ENCODE peak calls at places on chromosomes 13 and 19, in nine cellular contexts. E is RWPE1; W is upper lobe of right lung; S is suprapubic skin; H is CD4-positive, alpha-beta T cell; K is WTC11; L is nephron progenitor cell; G is lower leg skin; N is tibial nerve. I is an unnamed sample.

GRCh38 chr13:95641961-95642621 is 2.4 kb downstream of the DZIP1 start:
- DNase-seq in G (no peak), E (no peak), K (peak), N (no peak), H (no peak), S (no peak), W (peak), L (peak), I (peak)

GRCh38 chr13:44300895-44301638 is 72.6 kb upstream of the SERP2 start:
- DNase-seq in W (no peak), N (no peak), K (no peak), L (no peak), G (no peak), E (peak), H (no peak), S (no peak), I (peak)

GRCh38 chr13:104014803-104015645 is 948.8 kb upstream of the SLC10A2 start:
- DNase-seq in E (no peak), W (no peak), H (no peak), N (no peak), L (no peak), G (no peak), S (no peak), K (no peak), I (no peak)

GRCh38 chr19:1502433-1503088 is 10.3 kb downstream of the ADAMTSL5 start:
- DNase-seq in W (no peak), S (no peak), L (no peak), G (no peak), N (no peak), E (no peak), H (no peak), K (no peak), I (no peak)

GRCh38 chr19:21850636-21851255 is 14.8 kb upstream of the ZNF43 start:
- DNase-seq in H (no peak), K (no peak), G (no peak), L (no peak), S (no peak), E (no peak), N (no peak), W (no peak), I (no peak)

GRCh38 chr19:31361728-31362127 is 12.5 kb upstream of the TSHZ3 start:
- DNase-seq in K (no peak), W (no peak), H (no peak), E (no peak), S (no peak), G (no peak), L (no peak), N (no peak), I (no peak)

GRCh38 chr19:35247526-35248309 is 1.1 kb upstream of the LSR start:
- DNase-seq in S (no peak), W (peak), G (peak), N (no peak), E (peak), L (peak), H (peak), K (peak), I (no peak)

GRCh38 chr19:17020823-17021222 is 5.8 kb downstream of the CPAMD8 start:
- DNase-seq in H (no peak), W (no peak), S (no peak), G (no peak), N (no peak), E (no peak), L (no peak), K (no peak), I (no peak)

GRCh38 chr19:35908010-35908441 is at the start of gene TYROBP:
- DNase-seq in K (no peak), H (no peak), E (no peak), N (no peak), G (peak), S (no peak), W (peak), L (no peak), I (no peak)

GRCh38 chr19:32373614-32374295 is 28.3 kb downstream of the ZNF507 start:
- DNase-seq in N (no peak), G (no peak), W (no peak), S (no peak), K (no peak), E (peak), L (no peak), H (no peak), I (peak)

GRCh38 chr13:110230661-110231347 is 76.2 kb downstream of the COL4A1 start:
- DNase-seq in W (no peak), G (no peak), L (peak), H (no peak), S (no peak), E (no peak), K (no peak), N (no peak), I (peak)

GRCh38 chr13:35727881-35728280 is 251.4 kb upstream of the MAB21L1 start:
- DNase-seq in S (no peak), W (no peak), K (no peak), L (no peak), E (peak), G (no peak), H (no peak), N (no peak), I (no peak)

GRCh38 chr19:51326216-51327065 is 15.0 kb downstream of the IGLON5 start:
- DNase-seq in S (no peak), W (peak), H (no peak), K (no peak), E (no peak), N (no peak), G (no peak), L (no peak), I (no peak)

GRCh38 chr19:8609210-8610040 is 1.1 kb downstream of the ADAMTS10 start:
- DNase-seq in H (peak), E (no peak), L (peak), N (peak), K (peak), S (peak), G (no peak), W (peak), I (no peak)
- TF ChIP-seq CTCF in H (no peak), E (no peak), L (no peak), N (peak), K (no peak), S (peak), G (peak), W (peak), I (no peak)

GRCh38 chr19:6018786-6019185 is 40.8 kb upstream of the RANBP3 start:
- DNase-seq in H (no peak), K (peak), N (no peak), G (no peak), L (peak), S (no peak), W (peak), E (no peak), I (no peak)
- TF ChIP-seq CTCF in H (no peak), K (peak), N (no peak), G (no peak), L (peak), S (no peak), W (no peak), E (no peak), I (no peak)

DNA sequence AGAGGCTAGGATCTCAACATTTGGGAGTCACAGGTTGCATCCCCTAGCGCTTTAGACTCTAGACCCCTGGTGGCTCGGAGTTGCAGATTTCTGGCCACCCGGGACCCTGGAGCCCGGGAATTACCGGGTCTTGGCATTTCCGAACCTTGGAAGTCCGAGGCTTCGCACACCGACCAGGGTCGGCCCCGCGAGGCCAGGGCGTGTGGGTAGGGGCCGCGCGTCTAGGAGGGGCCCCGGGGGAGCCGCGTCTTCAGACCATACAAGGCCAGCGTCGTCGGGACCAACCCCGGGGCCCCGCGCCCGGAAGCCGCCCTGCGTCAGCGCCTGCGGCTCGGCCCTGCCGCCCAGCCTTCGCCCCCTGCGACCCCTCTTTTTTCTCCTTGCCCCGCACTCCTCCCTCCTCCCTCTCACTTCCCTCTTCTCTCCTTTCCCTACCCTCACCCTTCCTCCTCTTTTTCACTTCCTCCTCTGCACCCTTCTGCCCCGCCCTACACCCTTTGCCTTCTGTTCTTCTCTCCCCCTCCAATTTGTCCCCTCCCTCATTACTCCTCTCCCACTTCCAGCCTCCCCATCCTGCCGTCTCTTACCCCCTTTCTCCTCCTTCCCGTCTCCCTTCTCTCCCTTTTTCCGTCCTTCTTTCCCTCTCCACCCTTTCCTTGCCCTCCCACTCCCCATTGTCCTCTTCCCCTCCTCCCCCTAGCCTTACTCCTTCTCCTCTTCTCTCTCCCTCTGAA is 2.4 kb upstream of the PLEKHG2 start:
- DNase-seq in N (peak), E (no peak), H (peak), K (peak), W (peak), L (peak), S (peak), G (peak), I (peak)
- TF ChIP-seq CTCF in N (no peak), E (no peak), H (no peak), K (no peak), W (no peak), L (no peak), S (no peak), G (no peak), I (no peak)

DNA sequence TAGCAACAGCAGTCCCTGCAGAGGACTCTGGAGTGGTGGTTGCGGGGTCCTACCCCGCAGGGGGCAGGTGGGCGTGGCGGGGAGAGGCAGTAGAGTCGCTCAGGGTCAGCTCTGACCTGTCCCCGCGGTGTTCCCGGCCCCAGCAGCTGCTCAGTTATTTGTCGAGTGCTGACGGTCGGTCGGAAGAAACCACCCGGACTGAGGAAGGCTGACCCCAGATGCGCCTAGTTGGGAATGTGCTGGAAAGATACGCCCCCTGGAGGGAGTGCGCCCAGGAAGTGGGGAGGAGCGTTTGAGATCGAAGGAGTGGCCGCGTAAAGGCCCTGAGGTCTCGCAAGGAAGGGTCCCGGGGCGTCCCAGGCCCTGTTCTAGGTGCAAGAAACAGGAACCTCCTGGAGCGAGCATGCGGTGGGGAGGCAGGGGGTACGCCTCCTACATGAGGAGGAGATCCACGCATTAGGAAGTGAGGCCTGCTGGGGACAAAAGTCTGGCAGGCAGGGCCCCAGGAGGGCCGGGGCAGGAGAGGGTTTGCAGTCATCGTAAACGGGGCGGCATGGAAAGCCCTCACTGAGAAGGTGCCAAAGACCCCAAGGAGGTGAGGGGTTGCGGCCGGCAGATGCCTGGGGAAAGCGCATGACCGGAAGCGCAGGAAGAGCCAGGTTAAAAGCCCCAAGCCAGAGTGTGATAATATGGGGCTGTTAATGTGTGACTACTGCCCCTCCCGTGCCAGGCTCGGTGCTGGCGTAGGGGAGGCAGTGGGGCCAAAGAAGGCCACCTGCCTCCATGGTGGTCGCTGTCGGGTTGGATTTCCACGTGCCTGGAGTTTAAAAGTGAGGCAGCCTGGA is 9.1 kb downstream of the CCDC8 start:
- DNase-seq in L (peak), G (no peak), N (no peak), W (no peak), H (no peak), S (no peak), E (no peak), K (peak), I (no peak)
- TF ChIP-seq CTCF in L (no peak), G (no peak), N (no peak), W (peak), H (no peak), S (no peak), E (peak), K (no peak), I (no peak)

DNA sequence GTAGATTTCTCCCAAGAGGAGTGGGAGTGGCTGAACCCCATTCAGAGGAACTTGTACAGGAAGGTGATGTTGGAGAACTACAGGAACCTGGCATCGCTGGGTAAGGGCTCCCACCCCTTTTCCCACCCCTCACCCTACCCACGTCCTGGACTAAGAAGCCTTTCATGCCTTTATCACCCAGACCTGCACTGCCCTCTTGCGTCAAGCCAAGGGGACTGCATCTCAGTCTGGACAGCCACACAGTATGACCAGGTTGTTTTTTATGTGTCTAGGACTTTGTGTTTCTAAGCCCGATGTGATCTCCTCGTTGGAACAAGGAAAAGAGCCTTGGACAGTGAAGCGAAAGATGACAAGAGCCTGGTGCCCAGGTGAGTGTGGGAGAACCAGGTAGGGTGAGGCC is 8.8 kb downstream of the ZFP28 start:
- DNase-seq in S (no peak), N (no peak), K (peak), G (no peak), H (no peak), L (no peak), E (no peak), W (no peak), I (no peak)
- TF ChIP-seq CTCF in S (no peak), N (no peak), K (peak), G (no peak), H (no peak), L (no peak), E (no peak), W (no peak), I (no peak)

DNA sequence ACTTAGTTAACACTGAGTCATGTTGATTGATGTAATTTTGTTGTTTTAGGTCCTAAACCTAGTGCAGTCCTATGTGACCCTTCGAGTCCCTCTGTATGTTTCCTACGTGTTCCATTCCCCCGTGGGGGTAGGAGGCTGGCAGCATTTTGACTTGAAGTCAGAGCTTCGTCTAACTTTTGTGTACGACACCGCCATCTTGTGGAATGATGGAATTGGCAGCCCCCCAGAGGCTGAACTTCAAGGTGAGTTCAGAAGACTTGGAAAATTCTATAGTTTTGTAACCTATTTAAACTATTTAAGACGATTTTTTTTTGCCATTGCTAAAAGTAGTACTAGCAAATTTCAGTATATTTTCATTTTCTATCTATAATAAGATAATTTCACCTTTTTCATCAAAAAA is 117.9 kb downstream of the STOML3 start:
- DNase-seq in K (peak), W (no peak), G (no peak), N (no peak), E (no peak), S (no peak), H (peak), L (peak), I (no peak)
- TF ChIP-seq CTCF in K (peak), W (peak), G (no peak), N (peak), E (peak), S (no peak), H (peak), L (peak), I (no peak)